ENCODE peak calls at places on chromosomes 1 and 21, in seven cellular contexts. One of them, this sample, is unnamed.
A peak's percentile ranks its signal among the peaks of the same experiment; 100 is the strongest.

GRCh38 chr1:54112969-54113368 is 39.8 kb downstream of the CDCP2 start:
- DNase-seq in CD8-positive, alpha-beta T cell: no peak
- DNase-seq in spleen: no peak
- DNase-seq in left ventricle myocardium inferior: no peak
- DNase-seq in breast epithelium: no peak
- DNase-seq in transverse colon: no peak
- DNase-seq in A549: no peak
- DNase-seq in this sample: no peak

GRCh38 chr21:26070822-26071425 is 99.6 kb downstream of the APP start:
- DNase-seq in breast epithelium: no peak
- DNase-seq in transverse colon: peak; percentile 35
- DNase-seq in CD8-positive, alpha-beta T cell: no peak
- DNase-seq in spleen: no peak
- DNase-seq in left ventricle myocardium inferior: no peak
- DNase-seq in A549: peak; percentile 7
- DNase-seq in this sample: no peak

GRCh38 chr1:29577512-29577911 is 341.2 kb downstream of the PTPRU start:
- DNase-seq in spleen: no peak
- DNase-seq in CD8-positive, alpha-beta T cell: no peak
- DNase-seq in left ventricle myocardium inferior: no peak
- DNase-seq in transverse colon: no peak
- DNase-seq in breast epithelium: no peak
- DNase-seq in A549: no peak
- DNase-seq in this sample: no peak

GRCh38 chr1:30304080-30304479 is 419.3 kb downstream of the MATN1 start:
- DNase-seq in A549: no peak
- DNase-seq in transverse colon: no peak
- DNase-seq in breast epithelium: no peak
- DNase-seq in left ventricle myocardium inferior: no peak
- DNase-seq in spleen: no peak
- DNase-seq in CD8-positive, alpha-beta T cell: no peak
- DNase-seq in this sample: no peak

GRCh38 chr1:235207202-235207565 is 46.1 kb upstream of the RBM34 start:
- DNase-seq in transverse colon: no peak
- DNase-seq in breast epithelium: no peak
- DNase-seq in left ventricle myocardium inferior: no peak
- DNase-seq in CD8-positive, alpha-beta T cell: no peak
- DNase-seq in spleen: no peak
- DNase-seq in A549: no peak
- DNase-seq in this sample: no peak

GRCh38 chr1:155085504-155086181 is 7.0 kb downstream of the EFNA3 start:
- DNase-seq in breast epithelium: peak; percentile 84
- DNase-seq in A549: peak; percentile 70
- DNase-seq in CD8-positive, alpha-beta T cell: no peak
- DNase-seq in spleen: peak; percentile 92
- DNase-seq in transverse colon: peak; percentile 86
- DNase-seq in left ventricle myocardium inferior: no peak
- DNase-seq in this sample: peak; percentile 74

GRCh38 chr1:219085082-219085481 is 88.6 kb upstream of the LYPLAL1 start:
- DNase-seq in left ventricle myocardium inferior: no peak
- DNase-seq in breast epithelium: no peak
- DNase-seq in spleen: no peak
- DNase-seq in A549: no peak
- DNase-seq in CD8-positive, alpha-beta T cell: no peak
- DNase-seq in transverse colon: no peak
- DNase-seq in this sample: no peak

GRCh38 chr1:73800376-73800775 is 397.6 kb downstream of the LRRIQ3 start:
- DNase-seq in breast epithelium: no peak
- DNase-seq in A549: no peak
- DNase-seq in left ventricle myocardium inferior: no peak
- DNase-seq in CD8-positive, alpha-beta T cell: no peak
- DNase-seq in transverse colon: no peak
- DNase-seq in spleen: no peak
- DNase-seq in this sample: no peak

GRCh38 chr1:147451628-147452027 is 89.7 kb upstream of the BCL9 start:
- DNase-seq in transverse colon: no peak
- DNase-seq in CD8-positive, alpha-beta T cell: no peak
- DNase-seq in left ventricle myocardium inferior: no peak
- DNase-seq in A549: no peak
- DNase-seq in breast epithelium: no peak
- DNase-seq in spleen: no peak
- DNase-seq in this sample: no peak

GRCh38 chr1:159869173-159869572 is 6.7 kb upstream of the VSIG8 start:
- DNase-seq in spleen: no peak
- DNase-seq in CD8-positive, alpha-beta T cell: no peak
- DNase-seq in A549: no peak
- DNase-seq in breast epithelium: no peak
- DNase-seq in left ventricle myocardium inferior: no peak
- DNase-seq in transverse colon: peak; percentile 45
- DNase-seq in this sample: no peak

GRCh38 chr1:156055649-156056048 is 1.1 kb downstream of the LAMTOR2 start:
- DNase-seq in left ventricle myocardium inferior: no peak
- DNase-seq in A549: no peak
- DNase-seq in CD8-positive, alpha-beta T cell: no peak
- DNase-seq in transverse colon: no peak
- DNase-seq in spleen: no peak
- DNase-seq in breast epithelium: no peak
- DNase-seq in this sample: no peak

GRCh38 chr1:246681822-246682221 is 42.4 kb upstream of the SCCPDH start:
- DNase-seq in left ventricle myocardium inferior: peak; percentile 75
- DNase-seq in breast epithelium: no peak
- DNase-seq in A549: no peak
- DNase-seq in CD8-positive, alpha-beta T cell: no peak
- DNase-seq in transverse colon: no peak
- DNase-seq in spleen: no peak
- DNase-seq in this sample: no peak

GRCh38 chr21:38679531-38679930 is 126.2 kb upstream of the ETS2 start:
- DNase-seq in transverse colon: no peak
- DNase-seq in left ventricle myocardium inferior: no peak
- DNase-seq in CD8-positive, alpha-beta T cell: no peak
- DNase-seq in breast epithelium: no peak
- DNase-seq in spleen: no peak
- DNase-seq in A549: no peak
- DNase-seq in this sample: no peak

GRCh38 chr1:78622548-78622947 is 2.3 kb downstream of the IFI44L start:
- DNase-seq in left ventricle myocardium inferior: no peak
- DNase-seq in spleen: no peak
- DNase-seq in CD8-positive, alpha-beta T cell: no peak
- DNase-seq in breast epithelium: no peak
- DNase-seq in transverse colon: no peak
- DNase-seq in A549: no peak
- DNase-seq in this sample: no peak

GRCh38 chr1:246961939-246962373 is 30.2 kb upstream of the AHCTF1 start:
- DNase-seq in A549: no peak
- DNase-seq in breast epithelium: no peak
- DNase-seq in left ventricle myocardium inferior: peak; percentile 34
- DNase-seq in transverse colon: peak; percentile 24
- DNase-seq in spleen: peak; percentile 84
- DNase-seq in CD8-positive, alpha-beta T cell: no peak
- DNase-seq in this sample: peak; percentile 37

GRCh38 chr21:17793675-17794123 is 25.5 kb downstream of the C21orf91 start:
- DNase-seq in breast epithelium: no peak
- DNase-seq in spleen: no peak
- DNase-seq in A549: no peak
- DNase-seq in transverse colon: no peak
- DNase-seq in left ventricle myocardium inferior: no peak
- DNase-seq in CD8-positive, alpha-beta T cell: no peak
- DNase-seq in this sample: no peak

GRCh38 chr1:241637046-241637590 is 3.1 kb downstream of the CHML start:
- DNase-seq in breast epithelium: no peak
- DNase-seq in spleen: no peak
- DNase-seq in left ventricle myocardium inferior: no peak
- DNase-seq in CD8-positive, alpha-beta T cell: no peak
- DNase-seq in A549: no peak
- DNase-seq in transverse colon: no peak
- DNase-seq in this sample: no peak

GRCh38 chr1:109904105-109904817 is 6.4 kb upstream of the CSF1 start:
- DNase-seq in transverse colon: no peak
- DNase-seq in left ventricle myocardium inferior: no peak
- DNase-seq in CD8-positive, alpha-beta T cell: no peak
- DNase-seq in A549: no peak
- DNase-seq in spleen: no peak
- DNase-seq in breast epithelium: no peak
- DNase-seq in this sample: peak; percentile 82

GRCh38 chr1:175094626-175095025 is 27.0 kb downstream of the TNN start:
- DNase-seq in CD8-positive, alpha-beta T cell: no peak
- DNase-seq in spleen: no peak
- DNase-seq in A549: no peak
- DNase-seq in transverse colon: no peak
- DNase-seq in breast epithelium: no peak
- DNase-seq in left ventricle myocardium inferior: no peak
- DNase-seq in this sample: no peak

GRCh38 chr21:35408401-35408800 is 359.3 kb upstream of the RUNX1 start:
- DNase-seq in CD8-positive, alpha-beta T cell: no peak
- DNase-seq in breast epithelium: no peak
- DNase-seq in spleen: no peak
- DNase-seq in A549: no peak
- DNase-seq in left ventricle myocardium inferior: no peak
- DNase-seq in transverse colon: no peak
- DNase-seq in this sample: no peak

GRCh38 chr21:37868896-37869295 is 47.4 kb downstream of the KCNJ6 start:
- DNase-seq in breast epithelium: no peak
- DNase-seq in CD8-positive, alpha-beta T cell: no peak
- DNase-seq in transverse colon: no peak
- DNase-seq in A549: no peak
- DNase-seq in spleen: no peak
- DNase-seq in left ventricle myocardium inferior: no peak
- DNase-seq in this sample: no peak

GRCh38 chr1:107195476-107195875 is 54.6 kb downstream of the NTNG1 start:
- DNase-seq in spleen: no peak
- DNase-seq in breast epithelium: no peak
- DNase-seq in left ventricle myocardium inferior: no peak
- DNase-seq in A549: no peak
- DNase-seq in CD8-positive, alpha-beta T cell: no peak
- DNase-seq in transverse colon: no peak
- DNase-seq in this sample: no peak

GRCh38 chr1:111920221-111921024 is 69.0 kb downstream of the KCND3 start:
- DNase-seq in spleen: no peak
- DNase-seq in CD8-positive, alpha-beta T cell: no peak
- DNase-seq in transverse colon: no peak
- DNase-seq in breast epithelium: no peak
- DNase-seq in left ventricle myocardium inferior: peak; percentile 38
- DNase-seq in A549: peak; percentile 35
- DNase-seq in this sample: no peak

GRCh38 chr1:52602328-52603300 is at the start of gene GPX7:
- DNase-seq in breast epithelium: no peak
- DNase-seq in CD8-positive, alpha-beta T cell: peak; percentile 21
- DNase-seq in spleen: peak; percentile 91
- DNase-seq in A549: no peak
- DNase-seq in left ventricle myocardium inferior: peak; percentile 50
- DNase-seq in transverse colon: peak; percentile 42
- DNase-seq in this sample: peak; percentile 52

GRCh38 chr1:158103860-158104522 is 76.7 kb upstream of the CD1D start:
- DNase-seq in breast epithelium: no peak
- DNase-seq in spleen: no peak
- DNase-seq in transverse colon: no peak
- DNase-seq in A549: no peak
- DNase-seq in left ventricle myocardium inferior: no peak
- DNase-seq in CD8-positive, alpha-beta T cell: no peak
- DNase-seq in this sample: no peak

DNA sequence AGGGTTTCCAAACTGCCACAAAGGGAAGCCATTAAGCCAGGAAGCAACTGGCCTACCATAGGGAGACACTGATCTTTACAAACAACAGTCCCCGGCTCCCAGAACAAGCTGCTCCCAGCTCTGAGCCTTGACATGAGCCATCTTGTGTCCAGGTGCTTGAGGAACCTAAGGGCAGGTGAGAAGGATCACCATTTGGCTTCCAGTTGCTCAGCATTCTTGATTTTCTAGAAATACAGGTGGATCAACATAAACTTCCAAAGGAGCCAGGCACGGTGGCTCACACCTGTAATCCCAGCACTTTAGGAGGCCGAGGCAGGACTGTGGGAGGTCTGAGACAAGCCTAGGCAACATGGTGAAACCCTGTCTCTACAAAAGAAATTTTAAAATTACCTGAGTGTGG is 21.6 kb downstream of the ZBTB17 start:
- DNase-seq in breast epithelium: no peak
- DNase-seq in spleen: peak; percentile 20
- DNase-seq in CD8-positive, alpha-beta T cell: no peak
- DNase-seq in left ventricle myocardium inferior: no peak
- DNase-seq in A549: no peak
- DNase-seq in transverse colon: no peak
- DNase-seq in this sample: no peak
- H3K4me1 ChIP-seq in breast epithelium: peaks cover 14% of the 10 kb centered on the region
- H3K4me1 ChIP-seq in spleen: peaks cover 93% of the 10 kb centered on the region
- H3K4me1 ChIP-seq in CD8-positive, alpha-beta T cell: peaks cover 52% of the 10 kb centered on the region
- H3K4me1 ChIP-seq in left ventricle myocardium inferior: peaks cover 89% of the 10 kb centered on the region
- H3K4me1 ChIP-seq in A549: peaks cover 48% of the 10 kb centered on the region
- H3K4me1 ChIP-seq in transverse colon: peaks cover 23% of the 10 kb centered on the region
- H3K4me1 ChIP-seq in this sample: no peaks in the 10 kb centered on the region

DNA sequence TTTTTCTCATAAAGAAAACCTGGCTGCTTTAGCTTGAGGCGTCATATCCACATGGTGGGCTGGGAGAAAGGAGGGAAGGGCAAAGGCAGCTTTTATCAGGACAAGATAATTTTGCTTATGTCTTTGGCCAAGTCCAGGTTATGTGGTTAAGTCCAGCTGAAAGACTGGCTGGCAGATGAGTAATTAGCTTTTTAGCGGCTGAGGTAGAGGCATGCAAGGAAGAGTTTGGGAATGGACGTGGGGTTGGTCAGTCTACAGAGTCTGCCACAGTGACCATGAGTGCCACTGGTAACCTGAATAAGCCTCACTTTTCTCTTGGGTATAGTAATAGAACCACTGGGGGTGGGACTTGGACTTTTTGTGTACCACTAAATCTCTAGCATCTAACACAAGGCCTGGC is 39.8 kb downstream of the NEK7 start:
- DNase-seq in breast epithelium: no peak
- DNase-seq in left ventricle myocardium inferior: no peak
- DNase-seq in CD8-positive, alpha-beta T cell: no peak
- DNase-seq in transverse colon: no peak
- DNase-seq in spleen: no peak
- DNase-seq in A549: no peak
- DNase-seq in this sample: no peak
- TF ChIP-seq CTCF in breast epithelium: no peak
- TF ChIP-seq CTCF in left ventricle myocardium inferior: no peak
- TF ChIP-seq CTCF in CD8-positive, alpha-beta T cell: no peak
- TF ChIP-seq CTCF in transverse colon: no peak
- TF ChIP-seq CTCF in spleen: no peak
- TF ChIP-seq CTCF in A549: no peak
- TF ChIP-seq CTCF in this sample: no peak

GRCh38 chr1:92933459-92933858 is 27.8 kb downstream of the DIPK1A start:
- DNase-seq in breast epithelium: no peak
- DNase-seq in left ventricle myocardium inferior: no peak
- DNase-seq in CD8-positive, alpha-beta T cell: no peak
- DNase-seq in spleen: no peak
- DNase-seq in A549: no peak
- DNase-seq in transverse colon: no peak
- DNase-seq in this sample: no peak
- H3K4me1 ChIP-seq in breast epithelium: no peaks in the 10 kb centered on the region
- H3K4me1 ChIP-seq in left ventricle myocardium inferior: peaks cover 28% of the 10 kb centered on the region
- H3K4me1 ChIP-seq in CD8-positive, alpha-beta T cell: peaks cover 17% of the 10 kb centered on the region
- H3K4me1 ChIP-seq in spleen: peaks cover 51% of the 10 kb centered on the region
- H3K4me1 ChIP-seq in A549: peaks cover 21% of the 10 kb centered on the region
- H3K4me1 ChIP-seq in transverse colon: peaks cover 16% of the 10 kb centered on the region
- H3K4me1 ChIP-seq in this sample: no peaks in the 10 kb centered on the region

DNA sequence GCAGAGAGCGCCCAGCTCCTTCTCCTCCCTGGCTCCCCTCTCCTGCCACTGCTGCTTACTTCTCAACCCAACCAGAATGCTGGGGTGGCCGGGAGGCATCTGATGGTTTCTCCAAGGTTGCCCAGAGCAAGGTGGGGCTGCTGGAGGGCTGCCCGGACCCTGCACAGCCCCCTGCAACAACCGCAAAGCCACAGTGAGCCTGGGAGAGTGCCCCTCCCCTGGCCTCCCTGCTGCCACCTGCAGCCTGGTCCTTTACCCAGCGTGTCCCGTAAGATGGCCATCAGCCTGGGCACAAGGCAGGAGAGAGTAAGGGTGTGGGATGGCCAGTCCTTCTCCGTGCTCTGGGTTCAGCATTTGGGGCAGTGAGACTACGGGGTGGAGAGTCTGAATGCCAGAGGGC is 17.0 kb downstream of the MX2 start:
- DNase-seq in left ventricle myocardium inferior: no peak
- DNase-seq in CD8-positive, alpha-beta T cell: no peak
- DNase-seq in breast epithelium: no peak
- DNase-seq in A549: no peak
- DNase-seq in transverse colon: no peak
- DNase-seq in spleen: no peak
- DNase-seq in this sample: no peak
- TF ChIP-seq CTCF in left ventricle myocardium inferior: no peak
- TF ChIP-seq CTCF in CD8-positive, alpha-beta T cell: no peak
- TF ChIP-seq CTCF in breast epithelium: no peak
- TF ChIP-seq CTCF in A549: no peak
- TF ChIP-seq CTCF in transverse colon: no peak
- TF ChIP-seq CTCF in spleen: no peak
- TF ChIP-seq CTCF in this sample: no peak